ENCODE peak calls at places on chromosomes 6 and 20, in five cellular contexts. T, J, S, H and M are unnamed samples.

GRCh38 chr20:23241416-23241815 is 109.2 kb upstream of the NXT1 start:
- DNase-seq in T (no peak), J (no peak), S (no peak), H (no peak), M (no peak)

GRCh38 chr20:32404017-32404416 is 45.9 kb downstream of the ASXL1 start:
- DNase-seq in T (no peak), J (no peak), S (no peak), H (no peak), M (no peak)

GRCh38 chr6:137389150-137389664 is 105.0 kb downstream of the OLIG3 start:
- DNase-seq in T (no peak), J (no peak), S (no peak), H (no peak), M (no peak)

GRCh38 chr20:5482791-5483190 is 166.0 kb upstream of the PROKR2 start:
- DNase-seq in T (no peak), J (no peak), S (no peak), H (peak; percentile 17), M (no peak)

GRCh38 chr6:140824595-140824994 is 1308.1 kb upstream of the GJE1 start:
- DNase-seq in T (no peak), J (no peak), S (no peak), H (peak; percentile 13), M (no peak)

GRCh38 chr6:43013020-43013842 is 515 bp downstream of the MEA1 start:
- DNase-seq in T (no peak), J (no peak), S (no peak), H (peak; percentile 21), M (peak; percentile 74)

GRCh38 chr20:51488331-51488730 is 54.2 kb downstream of the NFATC2 start:
- DNase-seq in T (no peak), J (no peak), S (no peak), H (no peak), M (no peak)

GRCh38 chr6:145044606-145045275 is 690.6 kb downstream of the EPM2A start:
- DNase-seq in T (no peak), J (no peak), S (no peak), H (peak; percentile 87), M (no peak)

GRCh38 chr6:33731035-33731434 is 15.7 kb downstream of the IP6K3 start:
- DNase-seq in T (no peak), J (no peak), S (no peak), H (no peak), M (no peak)

GRCh38 chr6:140043357-140043756 is 668.9 kb upstream of the CITED2 start:
- DNase-seq in T (peak; percentile 13), J (no peak), S (no peak), H (peak; percentile 96), M (no peak)

GRCh38 chr6:151826517-151827142 is 19.1 kb downstream of the ESR1 start:
- DNase-seq in T (no peak), J (no peak), S (no peak), H (no peak), M (no peak)

GRCh38 chr6:139577124-139577800 is 202.8 kb upstream of the CITED2 start:
- DNase-seq in T (no peak), J (no peak), S (no peak), H (peak; percentile 44), M (no peak)

GRCh38 chr6:39100358-39100757 is 14.6 kb downstream of the SAYSD1 start:
- DNase-seq in T (no peak), J (no peak), S (no peak), H (no peak), M (no peak)

GRCh38 chr6:137688230-137688971 is 178.7 kb upstream of the TNFAIP3 start:
- DNase-seq in T (no peak), J (no peak), S (no peak), H (no peak), M (no peak)

GRCh38 chr20:33441142-33441955 is 2.2 kb downstream of the SNTA1 start:
- DNase-seq in T (no peak), J (peak; percentile 64), S (peak; percentile 37), H (no peak), M (no peak)

GRCh38 chr6:170480045-170480714 is 72.9 kb downstream of the PSMB1 start:
- DNase-seq in T (no peak), J (peak; percentile 73), S (peak; percentile 29), H (peak; percentile 24), M (no peak)

GRCh38 chr6:16824804-16825777 is 63.8 kb upstream of the ATXN1 start:
- DNase-seq in T (no peak), J (no peak), S (no peak), H (no peak), M (no peak)

GRCh38 chr6:163626073-163626867 is 211.8 kb downstream of the QKI start:
- DNase-seq in T (no peak), J (no peak), S (no peak), H (no peak), M (no peak)

GRCh38 chr6:16559091-16559490 is 202.2 kb downstream of the ATXN1 start:
- DNase-seq in T (no peak), J (no peak), S (no peak), H (peak; percentile 15), M (no peak)

GRCh38 chr6:6946477-6947145 is 161.2 kb upstream of the RREB1 start:
- DNase-seq in T (no peak), J (no peak), S (no peak), H (no peak), M (no peak)

GRCh38 chr6:48747040-48747439 is 636.0 kb upstream of the PTCHD4 start:
- DNase-seq in T (no peak), J (no peak), S (no peak), H (peak; percentile 43), M (no peak)

GRCh38 chr6:108556864-108557493 is 3.7 kb upstream of the FOXO3 start:
- DNase-seq in T (no peak), J (no peak), S (no peak), H (peak; percentile 94), M (no peak)

GRCh38 chr6:159948199-159948598 is 20.7 kb upstream of the IGF2R start:
- DNase-seq in T (no peak), J (no peak), S (no peak), H (no peak), M (no peak)

DNA sequence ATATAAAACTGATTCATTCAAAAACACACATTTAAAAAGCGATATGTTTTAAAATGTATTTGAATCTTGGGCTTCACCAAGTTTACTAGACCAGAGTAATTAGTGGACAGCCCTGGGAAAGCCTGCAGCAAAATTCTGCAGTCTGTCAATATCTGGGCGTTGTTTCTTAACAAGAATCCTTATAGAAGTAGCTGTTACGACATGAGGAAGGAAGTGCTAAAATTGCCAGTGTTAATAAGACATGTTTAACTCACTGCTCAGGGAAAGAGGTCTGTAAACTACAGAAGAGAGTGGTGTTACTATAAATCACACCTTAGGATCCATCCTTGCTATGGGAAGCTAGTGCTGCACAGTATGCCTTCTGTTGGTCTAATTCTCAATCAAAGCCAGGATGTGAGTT is 120.6 kb downstream of the TBX18 start:
- DNase-seq in T (no peak), J (no peak), S (no peak), H (no peak), M (no peak)
- H3K4me3 ChIP-seq in T (no peak overlapping the region), J (no peak overlapping the region), S (no peak overlapping the region), H (no peak overlapping the region), M (no peak overlapping the region)

GRCh38 chr6:30963641-30964040 is 19.9 kb upstream of the MUC21 start:
- DNase-seq in T (no peak), J (no peak), S (no peak), H (peak; percentile 47), M (no peak)
- H3K4me1 ChIP-seq in T (peaks cover 14% of the 10 kb centered on the region), J (no peaks in the 10 kb centered on the region), S (no peaks in the 10 kb centered on the region), H (no peaks in the 10 kb centered on the region), M (no peaks in the 10 kb centered on the region)

GRCh38 chr20:55937283-55937682 is 68.0 kb downstream of the CBLN4 start:
- DNase-seq in T (no peak), J (no peak), S (no peak), H (no peak), M (no peak)

DNA sequence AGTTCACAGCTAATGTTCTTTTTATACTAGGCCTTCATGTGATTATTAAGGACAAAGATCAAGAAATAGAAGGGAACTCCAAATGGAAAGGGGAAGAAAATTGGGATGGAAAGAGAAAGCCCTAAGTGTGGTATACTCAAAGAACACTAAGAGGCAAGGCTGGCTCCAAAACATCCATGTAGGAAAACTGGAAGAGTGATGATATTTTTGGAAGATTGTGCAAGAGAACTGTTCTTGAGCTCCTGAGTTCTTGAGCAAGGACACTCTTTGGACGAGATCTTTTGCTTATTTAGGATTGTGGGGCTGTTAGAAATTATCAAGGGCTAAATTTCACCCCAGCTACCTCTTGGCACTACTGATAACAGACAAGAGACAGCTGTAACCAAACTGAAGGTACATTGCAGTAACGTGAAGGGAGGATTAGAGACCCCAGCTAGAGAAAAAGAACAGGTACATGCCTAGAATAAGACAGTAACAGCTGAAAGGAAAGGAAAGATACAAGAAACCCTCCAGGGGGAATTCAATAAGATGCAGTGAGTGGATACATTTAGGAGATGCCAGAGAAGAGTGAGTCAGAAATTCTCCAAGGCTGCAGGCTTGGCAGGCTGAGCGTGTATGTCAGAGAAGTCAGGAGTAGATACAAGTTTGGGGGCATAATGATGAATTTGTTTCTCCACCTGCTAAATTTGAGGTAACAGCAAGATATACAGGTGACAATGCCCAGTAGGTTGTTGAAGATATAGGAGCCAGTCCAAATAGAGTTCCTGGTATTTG is 69.7 kb downstream of the CBLN4 start:
- DNase-seq in T (no peak), J (no peak), S (no peak), H (no peak), M (no peak)
- H3K9me3 ChIP-seq in T (no peaks in the 10 kb centered on the region), J (no peaks in the 10 kb centered on the region), S (peaks cover 26% of the 10 kb centered on the region), H (peaks cover 10% of the 10 kb centered on the region), M (no peaks in the 10 kb centered on the region)

GRCh38 chr6:75280131-75280855 is 4.3 kb downstream of the TMEM30A start:
- DNase-seq in T (no peak), J (no peak), S (no peak), H (peak; percentile 45), M (no peak)
- H3K4me3 ChIP-seq in T (no peak overlapping the region), J (no peak overlapping the region), S (no peak overlapping the region), H (peak overlapping the region; percentile 35), M (no peak overlapping the region)

DNA sequence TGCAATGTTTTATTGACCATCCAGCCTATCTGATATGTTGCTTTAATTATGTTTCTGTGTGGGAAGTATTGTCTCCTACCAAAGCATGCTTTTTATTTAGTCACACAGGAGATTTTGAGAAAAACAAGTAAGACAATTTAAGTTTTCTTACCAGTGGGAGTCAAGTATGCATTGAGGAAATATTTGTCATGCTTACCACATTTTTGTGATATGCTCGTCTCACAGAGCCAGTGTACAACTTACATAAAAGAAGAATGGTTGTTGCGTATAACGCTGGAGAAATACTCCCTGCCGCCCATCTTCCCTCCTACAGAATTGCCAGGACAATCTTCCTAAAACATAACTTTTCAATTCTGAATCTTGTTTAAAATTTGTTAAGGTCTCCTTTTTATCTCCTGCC is 37.1 kb upstream of the FILIP1 start:
- DNase-seq in T (no peak), J (no peak), S (no peak), H (peak; percentile 18), M (no peak)
- H3K4me1 ChIP-seq in T (peaks cover 10% of the 10 kb centered on the region), J (no peaks in the 10 kb centered on the region), S (no peaks in the 10 kb centered on the region), H (peaks cover 6% of the 10 kb centered on the region), M (no peaks in the 10 kb centered on the region)

DNA sequence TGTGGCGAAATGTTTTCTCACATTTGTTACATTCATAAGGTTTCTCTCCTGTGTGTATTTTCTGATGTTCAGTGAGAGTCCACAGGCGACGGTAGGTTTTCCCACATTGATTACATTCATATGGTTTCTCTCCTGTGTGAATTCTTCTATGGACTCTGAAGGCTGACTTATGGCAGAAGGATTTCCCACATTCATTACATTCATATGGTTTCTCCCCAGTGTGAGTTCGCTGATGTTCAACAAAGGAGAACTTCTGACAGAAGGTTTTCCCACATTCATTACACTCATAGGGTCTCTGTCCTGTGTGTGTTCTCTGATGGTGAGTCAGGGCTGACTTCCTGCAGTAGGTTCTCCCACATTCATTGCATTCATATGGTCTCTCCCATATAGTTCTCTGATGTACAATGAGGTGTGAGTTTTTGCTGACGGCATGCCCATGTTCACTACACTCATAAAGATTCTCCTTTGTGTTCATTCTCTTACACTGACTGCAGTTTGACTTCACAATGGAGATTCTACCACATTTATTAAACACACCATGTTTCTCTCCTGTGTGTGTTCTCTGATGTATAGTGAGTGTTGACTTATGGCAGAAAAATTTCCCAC is 11.9 kb downstream of the ZNF334 start:
- DNase-seq in T (no peak), J (no peak), S (no peak), H (no peak), M (no peak)
- H3K9me3 ChIP-seq in T (peaks cover 28% of the 10 kb centered on the region), J (peaks cover 7% of the 10 kb centered on the region), S (peaks cover 50% of the 10 kb centered on the region), H (peaks cover 27% of the 10 kb centered on the region), M (peaks cover 31% of the 10 kb centered on the region)